ENCODE peak calls at places on chromosomes 4 and X, in nine cellular contexts. W is psoas muscle, X is stomach, J is breast epithelium, U is fibroblast of lung, Q is suprapubic skin, G is body of pancreas, D is IMR-90, P is fibroblast of villous mesenchyme. T is an unnamed sample.

GRCh38 chr4:94911141-94911540 is 153.4 kb downstream of the BMPR1B start:
- DNase-seq in D (no peak), G (no peak), X (no peak), J (no peak), U (no peak), P (no peak), Q (no peak), W (no peak), T (no peak)

GRCh38 chr4:15719506-15719905 is 16.6 kb downstream of the BST1 start:
- DNase-seq in X (no peak), D (no peak), U (peak), J (no peak), P (peak), G (no peak), Q (no peak), W (no peak), T (peak)

GRCh38 chrX:97563531-97564133 is 679.9 kb downstream of the RPA4 start:
- DNase-seq in X (peak), U (peak), J (no peak), D (peak), W (no peak), Q (no peak), G (no peak), P (peak), T (peak)

GRCh38 chr4:101337688-101338087 is 9.6 kb downstream of the PPP3CA start:
- DNase-seq in X (no peak), G (no peak), U (peak), Q (no peak), J (no peak), P (peak), W (no peak), D (peak), T (peak)

GRCh38 chr4:56861365-56861764 is 39.9 kb upstream of the SPINK2 start:
- DNase-seq in D (peak), Q (no peak), P (no peak), U (no peak), W (no peak), J (no peak), X (no peak), G (no peak), T (no peak)

GRCh38 chrX:123731258-123731986 is 1.4 kb downstream of the THOC2 start:
- DNase-seq in W (no peak), D (peak), U (peak), J (no peak), P (peak), Q (no peak), G (no peak), X (no peak), T (no peak)

GRCh38 chrX:39559229-39559628 is 538.5 kb downstream of the BCOR start:
- DNase-seq in D (peak), G (no peak), P (no peak), J (no peak), W (no peak), X (no peak), U (no peak), Q (no peak), T (peak)

GRCh38 chr4:25813705-25814104 is 49.1 kb downstream of the SEL1L3 start:
- DNase-seq in X (no peak), W (no peak), P (peak), J (no peak), Q (no peak), U (peak), D (peak), G (no peak), T (peak)

GRCh38 chr4:175776217-175776616 is 35.8 kb downstream of the GPM6A start:
- DNase-seq in P (no peak), D (no peak), W (no peak), Q (no peak), J (no peak), G (no peak), X (no peak), U (no peak), T (no peak)

GRCh38 chr4:11548529-11549176 is 120.0 kb upstream of the HS3ST1 start:
- DNase-seq in J (no peak), P (no peak), W (no peak), X (no peak), D (peak), Q (no peak), U (no peak), G (no peak), T (no peak)

GRCh38 chr4:185580699-185581098 is 45.4 kb upstream of the PDLIM3 start:
- DNase-seq in G (no peak), W (no peak), X (no peak), P (no peak), J (no peak), U (no peak), D (peak), Q (no peak), T (no peak)

GRCh38 chr4:8199594-8200301 is 658 bp downstream of the SH3TC1 start:
- DNase-seq in X (peak), Q (no peak), G (peak), J (no peak), W (no peak), D (no peak), P (peak), U (no peak), T (no peak)

GRCh38 chr4:37541956-37542355 is 144.2 kb downstream of the RELL1 start:
- DNase-seq in G (no peak), D (no peak), Q (no peak), X (no peak), P (no peak), W (no peak), U (no peak), J (no peak), T (no peak)

GRCh38 chrX:115690554-115691216 is 129.7 kb downstream of the PLS3 start:
- DNase-seq in J (peak), G (peak), X (peak), P (peak), Q (peak), U (peak), D (peak), W (no peak), T (peak)

GRCh38 chr4:7838136-7838782 is 101.4 kb downstream of the AFAP1 start:
- DNase-seq in X (no peak), G (no peak), Q (no peak), D (no peak), J (no peak), U (no peak), W (no peak), P (no peak), T (no peak)

GRCh38 chr4:8185280-8185679 is 13.8 kb upstream of the SH3TC1 start:
- DNase-seq in D (peak), U (peak), Q (no peak), P (peak), J (no peak), W (no peak), X (no peak), G (no peak), T (peak)

GRCh38 chr4:56995525-56995924 is 16.8 kb downstream of the POLR2B start:
- DNase-seq in W (peak), P (peak), U (peak), D (peak), X (peak), J (peak), Q (no peak), G (peak), T (peak)

GRCh38 chr4:174873931-174874330 is 44.2 kb upstream of the ADAM29 start:
- DNase-seq in U (no peak), W (no peak), Q (no peak), D (no peak), J (no peak), G (no peak), X (no peak), P (peak), T (no peak)

GRCh38 chr4:72457158-72457557 is 111.9 kb downstream of the ADAMTS3 start:
- DNase-seq in W (no peak), X (no peak), P (no peak), Q (no peak), G (no peak), U (no peak), J (no peak), D (no peak), T (no peak)
- H3K4me3 ChIP-seq in W (no peak), X (no peak), P (no peak), Q (no peak), G (no peak), U (no peak), J (no peak), D (no peak), T (no peak)

GRCh38 chrX:17535229-17535628 is 160.2 kb downstream of the NHS start:
- DNase-seq in G (peak), J (no peak), X (peak), Q (no peak), U (peak), P (peak), W (no peak), D (peak), T (no peak)
- TF ChIP-seq CTCF in G (no peak), J (no peak), X (peak), Q (no peak), U (peak), P (peak), W (peak), D (peak), T (peak)

DNA sequence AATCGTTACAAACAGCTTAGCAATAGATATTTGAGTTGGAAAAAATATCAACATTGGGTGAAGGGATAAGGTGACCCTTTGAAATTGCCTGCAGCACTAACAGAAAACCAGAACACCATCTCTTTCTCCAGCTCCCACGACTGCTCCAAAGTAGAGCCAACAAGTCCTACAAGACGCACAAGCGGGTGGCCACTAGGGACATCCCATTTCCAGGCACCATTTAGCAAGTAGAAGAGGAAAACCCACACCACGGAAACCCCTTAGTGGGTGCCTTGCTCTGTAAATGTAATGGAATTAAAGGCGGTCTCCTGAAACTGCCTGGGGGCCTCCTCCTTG is 1.9 kb downstream of the ARHGAP6 start:
- DNase-seq in Q (no peak), U (peak), W (no peak), G (no peak), D (no peak), J (no peak), P (peak), X (no peak), T (no peak)
- H3K4me3 ChIP-seq in Q (peak), U (peak), W (peak), G (no peak), D (peak), J (peak), P (peak), X (peak), T (no peak)

GRCh38 chrX:20063716-20064351 is 52.9 kb downstream of the MAP7D2 start:
- DNase-seq in W (no peak), J (no peak), Q (no peak), D (peak), X (no peak), P (no peak), U (no peak), G (no peak), T (no peak)
- TF ChIP-seq CTCF in W (peak), J (no peak), Q (no peak), D (no peak), X (no peak), P (peak), U (peak), G (no peak), T (peak)

T was measured in AG10803.